ENCODE peak calls at places on chromosomes 6 and 20, in seven cellular contexts. M, B, D, S, H, Z and N are unnamed samples.

GRCh38 chr20:48162621-48163020 is 377.3 kb upstream of the SULF2 start:
- DNase-seq in S (no peak), B (no peak), D (no peak), M (no peak), Z (no peak), H (no peak), N (no peak)

GRCh38 chr6:33990061-33990541 is 155.8 kb downstream of the GRM4 start:
- DNase-seq in Z (no peak), B (no peak), M (no peak), D (no peak), H (no peak), S (no peak), N (no peak)

GRCh38 chr6:45032426-45032825 is 295.7 kb upstream of the RUNX2 start:
- DNase-seq in B (no peak), Z (no peak), M (no peak), S (no peak), H (no peak), D (no peak), N (no peak)

GRCh38 chr6:100176321-100176950 is 182.4 kb upstream of the MCHR2 start:
- DNase-seq in D (peak; percentile 75), B (no peak), H (peak; percentile 65), S (no peak), Z (peak; percentile 69), M (peak; percentile 74), N (peak; percentile 9)

GRCh38 chr6:4482461-4482860 is 293.7 kb upstream of the CDYL start:
- DNase-seq in M (no peak), D (no peak), S (no peak), B (no peak), H (no peak), Z (no peak), N (no peak)

GRCh38 chr20:642398-643174 is 10.4 kb downstream of the SRXN1 start:
- DNase-seq in B (no peak), H (no peak), M (peak; percentile 87), D (no peak), S (no peak), Z (no peak), N (peak; percentile 31)

GRCh38 chr6:133350928-133351327 is 109.8 kb downstream of the EYA4 start:
- DNase-seq in M (no peak), D (no peak), B (no peak), S (no peak), H (no peak), Z (no peak), N (no peak)

GRCh38 chr20:59439243-59439642 is 138.8 kb downstream of the EDN3 start:
- DNase-seq in M (no peak), B (no peak), Z (no peak), S (no peak), H (no peak), D (no peak), N (no peak)

GRCh38 chr6:82331031-82331773 is 32.4 kb upstream of the TPBG start:
- DNase-seq in D (peak; percentile 81), S (no peak), B (peak; percentile 38), Z (peak; percentile 41), H (peak; percentile 55), M (peak; percentile 13), N (no peak)

GRCh38 chr6:52877168-52877567 is 32.3 kb downstream of the GSTA3 start:
- DNase-seq in D (peak; percentile 91), B (peak; percentile 5), M (peak; percentile 60), Z (peak; percentile 78), H (peak; percentile 77), S (no peak), N (no peak)

GRCh38 chr6:25963426-25964123 is 973 bp downstream of the TRIM38 start:
- DNase-seq in S (no peak), Z (peak; percentile 47), D (peak; percentile 20), M (no peak), B (no peak), H (no peak), N (no peak)

GRCh38 chr6:132392792-132393191 is 8.5 kb downstream of the MOXD1 start:
- DNase-seq in S (no peak), M (no peak), Z (peak; percentile 34), B (no peak), D (no peak), H (no peak), N (no peak)

GRCh38 chr6:41695825-41696224 is 39.6 kb downstream of the TFEB start:
- DNase-seq in D (no peak), S (no peak), B (no peak), M (no peak), H (no peak), Z (no peak), N (no peak)

GRCh38 chr6:4280721-4281120 is 145.3 kb upstream of the ECI2 start:
- DNase-seq in M (peak; percentile 93), B (peak; percentile 87), D (peak; percentile 85), Z (peak; percentile 80), H (peak; percentile 57), S (no peak), N (no peak)

GRCh38 chr20:64112691-64113443 is 5.5 kb upstream of the NPBWR2 start:
- DNase-seq in B (no peak), Z (no peak), M (peak; percentile 71), D (no peak), H (no peak), S (no peak), N (no peak)